ENCODE peak calls at places on chromosomes 13 and 19, in eight cellular contexts. N, T, J, K, O, Z, Q and S are unnamed samples.

GRCh38 chr19:8310342-8311055 is 2.3 kb upstream of the CD320 start:
- DNase-seq in N (no peak), T (no peak), J (no peak), K (no peak), O (no peak), Z (no peak), Q (no peak), S (no peak)

GRCh38 chr19:51417107-51417806 is at the start of gene SIGLEC10:
- DNase-seq in N (no peak), T (no peak), J (no peak), K (no peak), O (no peak), Z (no peak), Q (no peak), S (no peak)

GRCh38 chr19:58399903-58400637 is 4.6 kb downstream of the RNF225 start:
- DNase-seq in N (no peak), T (no peak), J (no peak), K (no peak), O (peak), Z (no peak), Q (no peak), S (no peak)

GRCh38 chr19:41859618-41860418 is at the start of gene RPS19:
- DNase-seq in N (peak), T (peak), J (peak), K (peak), O (peak), Z (peak), Q (peak), S (peak)

GRCh38 chr19:29393915-29394460 is 131.8 kb upstream of the VSTM2B start:
- DNase-seq in N (no peak), T (no peak), J (no peak), K (no peak), O (no peak), Z (no peak), Q (no peak), S (peak)

GRCh38 chr19:18649371-18650047 is 12.7 kb downstream of the KLHL26 start:
- DNase-seq in N (no peak), T (no peak), J (no peak), K (no peak), O (peak), Z (peak), Q (peak), S (peak)

GRCh38 chr19:4624301-4624700 is 15.0 kb upstream of the TNFAIP8L1 start:
- DNase-seq in N (no peak), T (no peak), J (no peak), K (no peak), O (no peak), Z (no peak), Q (no peak), S (no peak)

GRCh38 chr13:103931396-103931795 is 865.2 kb upstream of the SLC10A2 start:
- DNase-seq in N (no peak), T (no peak), J (no peak), K (no peak), O (no peak), Z (no peak), Q (peak), S (no peak)

GRCh38 chr19:50387868-50388245 is 3.7 kb downstream of the POLD1 start:
- DNase-seq in N (no peak), T (no peak), J (no peak), K (no peak), O (no peak), Z (no peak), Q (no peak), S (no peak)

GRCh38 chr13:34506796-34507195 is 435.3 kb upstream of the NBEA start:
- DNase-seq in N (no peak), T (no peak), J (no peak), K (no peak), O (peak), Z (no peak), Q (peak), S (peak)

GRCh38 chr19:31220540-31220939 is 128.7 kb downstream of the TSHZ3 start:
- DNase-seq in N (no peak), T (no peak), J (no peak), K (no peak), O (no peak), Z (no peak), Q (no peak), S (peak)

GRCh38 chr13:60627071-60627686 is 230.2 kb downstream of the TDRD3 start:
- DNase-seq in N (peak), T (peak), J (peak), K (peak), O (peak), Z (peak), Q (peak), S (peak)

GRCh38 chr19:18612051-18612771 is 459 bp upstream of the TMEM59L start:
- DNase-seq in N (no peak), T (no peak), J (no peak), K (no peak), O (no peak), Z (no peak), Q (no peak), S (peak)

GRCh38 chr13:101916108-101916757 is 463.8 kb downstream of the ITGBL1 start:
- DNase-seq in N (no peak), T (no peak), J (no peak), K (peak), O (peak), Z (no peak), Q (peak), S (peak)

GRCh38 chr19:30664358-30665058 is 292.3 kb downstream of the ZNF536 start:
- DNase-seq in N (peak), T (no peak), J (no peak), K (no peak), O (peak), Z (no peak), Q (no peak), S (peak)

GRCh38 chr13:108495686-108496363 is 133.6 kb upstream of the MYO16 start:
- DNase-seq in N (no peak), T (no peak), J (no peak), K (no peak), O (no peak), Z (no peak), Q (peak), S (peak)

GRCh38 chr13:22561581-22561980 is 619.2 kb upstream of the SGCG start:
- DNase-seq in N (no peak), T (no peak), J (no peak), K (no peak), O (no peak), Z (no peak), Q (no peak), S (no peak)

GRCh38 chr13:60765700-60766411 is 368.8 kb downstream of the TDRD3 start:
- DNase-seq in N (peak), T (no peak), J (no peak), K (no peak), O (no peak), Z (peak), Q (peak), S (no peak)

GRCh38 chr13:30681489-30682242 is 53.7 kb upstream of the ALOX5AP start:
- DNase-seq in N (no peak), T (no peak), J (no peak), K (no peak), O (peak), Z (no peak), Q (peak), S (no peak)

GRCh38 chr19:45182758-45183157 is 4.2 kb downstream of the BLOC1S3 start:
- DNase-seq in N (no peak), T (no peak), J (no peak), K (no peak), O (no peak), Z (no peak), Q (no peak), S (no peak)

GRCh38 chr13:31073859-31074718 is 87.6 kb downstream of the HSPH1 start:
- DNase-seq in N (no peak), T (no peak), J (peak), K (no peak), O (peak), Z (no peak), Q (peak), S (peak)

GRCh38 chr13:70729369-70729768 is 621.1 kb upstream of the KLHL1 start:
- DNase-seq in N (no peak), T (no peak), J (no peak), K (no peak), O (no peak), Z (no peak), Q (no peak), S (no peak)

GRCh38 chr19:8252922-8253589 is 43.9 kb downstream of the CERS4 start:
- DNase-seq in N (peak), T (peak), J (peak), K (peak), O (peak), Z (peak), Q (peak), S (peak)

GRCh38 chr13:101535192-101535746 is 82.8 kb downstream of the ITGBL1 start:
- DNase-seq in N (no peak), T (no peak), J (no peak), K (no peak), O (peak), Z (no peak), Q (peak), S (no peak)

GRCh38 chr19:18290250-18291018 is 9.0 kb upstream of the JUND start:
- DNase-seq in N (no peak), T (no peak), J (no peak), K (no peak), O (peak), Z (no peak), Q (peak), S (no peak)

GRCh38 chr19:4272894-4273293 is 6.2 kb upstream of the SHD start:
- DNase-seq in N (no peak), T (no peak), J (no peak), K (no peak), O (no peak), Z (no peak), Q (no peak), S (no peak)

GRCh38 chr19:30163663-30164062 is 208.5 kb upstream of the ZNF536 start:
- DNase-seq in N (no peak), T (no peak), J (no peak), K (no peak), O (no peak), Z (no peak), Q (no peak), S (no peak)

GRCh38 chr13:60990032-60990733 is 425.5 kb downstream of the PCDH20 start:
- DNase-seq in N (peak), T (no peak), J (no peak), K (peak), O (no peak), Z (no peak), Q (no peak), S (peak)

GRCh38 chr13:112990783-112991182 is 21.8 kb downstream of the MCF2L start:
- DNase-seq in N (no peak), T (no peak), J (peak), K (no peak), O (no peak), Z (no peak), Q (no peak), S (peak)

GRCh38 chr13:64369121-64369520 is 2861.0 kb downstream of the PCDH9 start:
- DNase-seq in N (no peak), T (no peak), J (no peak), K (no peak), O (peak), Z (no peak), Q (no peak), S (no peak)

GRCh38 chr19:2391118-2391725 is 31.2 kb downstream of the TMPRSS9 start:
- DNase-seq in N (peak), T (peak), J (peak), K (no peak), O (peak), Z (peak), Q (peak), S (peak)

GRCh38 chr19:27929399-27929798 is 1283.6 kb downstream of the UQCRFS1 start:
- DNase-seq in N (no peak), T (no peak), J (no peak), K (no peak), O (no peak), Z (no peak), Q (no peak), S (no peak)
- TF ChIP-seq EZH2 in N (no peak), T (no peak), J (no peak), K (no peak), O (no peak), Z (no peak), Q (no peak), S (no peak)

DNA sequence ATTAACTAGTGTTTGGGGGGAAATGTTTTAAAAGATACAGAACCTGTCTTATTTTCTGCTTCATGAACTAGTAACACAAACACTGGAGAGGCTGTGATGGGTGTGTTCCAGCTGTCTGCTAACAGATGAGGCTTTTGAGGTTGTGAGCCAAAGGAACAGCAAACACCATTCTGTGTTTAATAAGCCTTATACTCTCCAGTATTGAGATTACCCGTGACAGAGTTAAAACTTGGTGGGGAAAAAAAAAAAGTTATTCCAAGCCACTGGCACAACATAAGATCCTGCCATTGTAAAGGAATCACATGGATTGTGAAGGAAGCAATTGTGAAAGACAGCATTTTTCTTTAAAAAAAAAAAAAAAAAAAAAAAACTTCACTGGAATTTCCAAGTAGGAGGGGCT is 48.4 kb downstream of the KCTD12 start:
- DNase-seq in N (no peak), T (no peak), J (no peak), K (no peak), O (peak), Z (no peak), Q (no peak), S (no peak)
- H2AFZ ChIP-seq in N (no peak), T (no peak), J (no peak), K (no peak), O (no peak), Z (no peak), Q (no peak), S (no peak)

GRCh38 chr13:27006519-27007161 is 165.0 kb downstream of the USP12 start:
- DNase-seq in N (no peak), T (peak), J (no peak), K (no peak), O (peak), Z (no peak), Q (peak), S (peak)

GRCh38 chr13:27005556-27005955 is 166.1 kb downstream of the USP12 start:
- DNase-seq in N (no peak), T (no peak), J (no peak), K (no peak), O (no peak), Z (no peak), Q (peak), S (peak)

GRCh38 chr13:27008733-27009132 is 162.9 kb downstream of the USP12 start:
- DNase-seq in N (no peak), T (no peak), J (no peak), K (no peak), O (no peak), Z (no peak), Q (no peak), S (no peak)

GRCh38 chr13:27005976-27006518 is 165.6 kb downstream of the USP12 start:
- DNase-seq in N (no peak), T (no peak), J (no peak), K (no peak), O (no peak), Z (no peak), Q (no peak), S (no peak)

DNA sequence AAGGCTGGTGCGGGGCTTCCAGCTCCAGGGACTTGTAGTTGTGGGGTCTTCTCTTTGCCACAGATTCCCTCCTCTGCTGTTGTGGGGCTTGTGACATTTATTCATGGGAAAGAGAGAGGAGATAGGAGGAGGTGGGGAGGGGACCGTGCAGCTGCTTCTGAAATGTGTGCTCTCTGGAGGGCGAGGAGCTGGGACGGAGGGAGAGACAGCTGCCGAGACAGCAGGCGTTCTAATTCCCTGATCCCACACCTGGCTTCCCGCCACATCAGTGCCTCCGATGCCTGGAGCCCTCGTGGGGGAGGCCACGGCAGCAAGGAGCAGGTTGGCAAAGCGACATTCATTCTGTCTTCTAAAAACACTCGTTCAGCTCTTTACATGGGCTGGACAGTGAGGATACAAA is 164.4 kb downstream of the USP12 start:
- DNase-seq in N (no peak), T (no peak), J (no peak), K (no peak), O (no peak), Z (no peak), Q (no peak), S (peak)
- TF ChIP-seq EZH2 in N (no peak), T (no peak), J (no peak), K (no peak), O (no peak), Z (peak), Q (no peak), S (no peak)

GRCh38 chr19:56103027-56103614 is 18.0 kb downstream of the ZNF787 start:
- DNase-seq in N (no peak), T (no peak), J (no peak), K (no peak), O (no peak), Z (no peak), Q (no peak), S (no peak)
- H2AFZ ChIP-seq in N (no peak), T (no peak), J (no peak), K (no peak), O (no peak), Z (no peak), Q (no peak), S (no peak)

DNA sequence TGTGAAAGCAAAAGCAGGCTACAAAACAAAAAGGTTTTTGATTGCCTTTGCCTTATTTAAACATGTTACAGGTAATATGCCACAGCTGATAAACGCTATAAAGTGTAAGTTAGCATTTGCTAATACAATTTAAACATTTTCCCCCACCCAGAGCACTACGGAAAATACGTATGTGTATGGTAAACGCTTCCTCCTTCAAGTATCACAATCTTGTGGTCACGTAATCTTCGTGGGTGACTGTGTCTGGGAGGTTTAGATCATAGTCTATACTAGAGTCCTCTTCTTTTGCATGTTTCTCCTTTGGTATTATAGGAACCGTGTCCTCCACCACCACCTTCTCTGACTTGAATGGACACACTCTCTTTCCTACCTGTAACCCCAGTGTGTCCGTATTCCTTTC is 38.1 kb upstream of the POSTN start:
- DNase-seq in N (no peak), T (no peak), J (no peak), K (no peak), O (no peak), Z (no peak), Q (no peak), S (no peak)
- TF ChIP-seq EZH2 in N (no peak), T (no peak), J (no peak), K (no peak), O (no peak), Z (no peak), Q (no peak), S (no peak)

GRCh38 chr13:111640476-111640875 is 320.0 kb downstream of the TEX29 start:
- DNase-seq in N (no peak), T (no peak), J (no peak), K (no peak), O (no peak), Z (no peak), Q (no peak), S (no peak)
- H2AFZ ChIP-seq in N (no peak), T (no peak), J (no peak), K (no peak), O (no peak), Z (no peak), Q (no peak), S (no peak)

DNA sequence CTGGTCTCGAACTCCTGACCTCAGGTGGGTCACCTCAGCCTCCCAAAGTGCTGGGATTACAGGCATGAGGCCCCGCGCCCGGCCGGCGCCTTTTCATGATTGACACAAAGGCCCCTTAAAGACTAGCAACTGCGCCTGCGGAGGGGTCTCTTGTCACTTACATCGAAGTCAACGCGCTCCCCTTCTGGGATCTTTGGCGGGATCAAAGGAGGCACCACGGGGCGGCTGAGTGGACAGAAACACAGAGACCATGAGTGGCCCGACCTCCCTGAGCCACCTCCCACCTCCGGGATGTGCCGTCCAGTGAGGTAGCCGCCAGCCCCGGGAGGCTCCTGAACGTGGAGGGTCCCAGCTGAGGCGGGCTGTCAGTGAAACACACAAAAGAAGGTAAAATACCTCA is 7.3 kb downstream of the TNNT1 start:
- DNase-seq in N (no peak), T (no peak), J (no peak), K (no peak), O (no peak), Z (no peak), Q (no peak), S (peak)
- TF ChIP-seq EZH2 in N (no peak), T (no peak), J (no peak), K (no peak), O (no peak), Z (no peak), Q (no peak), S (no peak)